ENCODE peak calls at places on chromosome 11, in six cellular contexts. A, S, K, U, Y and D are unnamed samples. For H3K36me3, the result is how much of the 10 kb centered on the place peaks cover.

GRCh38 chr11:67351275-67352005 is 1.9 kb downstream of the POLD4 start:
- DNase-seq in A (no peak), S (peak), K (peak), U (peak), Y (peak), D (peak)

GRCh38 chr11:70494559-70495350 is 96.4 kb downstream of the CTTN start:
- DNase-seq in A (no peak), S (no peak), K (peak), U (no peak), Y (no peak), D (no peak)

GRCh38 chr11:110892741-110893285 is 180.6 kb upstream of the ARHGAP20 start:
- DNase-seq in A (no peak), S (no peak), K (no peak), U (peak), Y (no peak), D (no peak)

GRCh38 chr11:72584293-72584921 is 89.8 kb downstream of the PDE2A start:
- DNase-seq in A (no peak), S (peak), K (peak), U (peak), Y (no peak), D (peak)

GRCh38 chr11:121035823-121036222 is 11.9 kb downstream of the TBCEL start:
- DNase-seq in A (no peak), S (no peak), K (no peak), U (no peak), Y (no peak), D (no peak)

GRCh38 chr11:1307163-1307870 is 2.1 kb downstream of the TOLLIP start:
- DNase-seq in A (peak), S (no peak), K (no peak), U (no peak), Y (no peak), D (no peak)

GRCh38 chr11:26849009-26849408 is 127.1 kb upstream of the SLC5A12 start:
- DNase-seq in A (peak), S (no peak), K (peak), U (no peak), Y (no peak), D (no peak)

GRCh38 chr11:75403037-75403436 is 3.7 kb downstream of the RPS3 start:
- DNase-seq in A (no peak), S (no peak), K (no peak), U (no peak), Y (no peak), D (no peak)

GRCh38 chr11:329886-330253 is 9.2 kb upstream of the IFITM3 start:
- DNase-seq in A (no peak), S (no peak), K (no peak), U (no peak), Y (no peak), D (no peak)

GRCh38 chr11:1150769-1151365 is 6.9 kb upstream of the MUC5AC start:
- DNase-seq in A (no peak), S (no peak), K (peak), U (peak), Y (peak), D (peak)

GRCh38 chr11:48047616-48048015 is 67.3 kb downstream of the PTPRJ start:
- DNase-seq in A (no peak), S (no peak), K (no peak), U (no peak), Y (no peak), D (no peak)

GRCh38 chr11:130480721-130481140 is 32.3 kb downstream of the ADAMTS15 start:
- DNase-seq in A (no peak), S (no peak), K (no peak), U (no peak), Y (no peak), D (no peak)

GRCh38 chr11:32003335-32003734 is 87.5 kb upstream of the RCN1 start:
- DNase-seq in A (no peak), S (no peak), K (no peak), U (no peak), Y (no peak), D (no peak)

DNA sequence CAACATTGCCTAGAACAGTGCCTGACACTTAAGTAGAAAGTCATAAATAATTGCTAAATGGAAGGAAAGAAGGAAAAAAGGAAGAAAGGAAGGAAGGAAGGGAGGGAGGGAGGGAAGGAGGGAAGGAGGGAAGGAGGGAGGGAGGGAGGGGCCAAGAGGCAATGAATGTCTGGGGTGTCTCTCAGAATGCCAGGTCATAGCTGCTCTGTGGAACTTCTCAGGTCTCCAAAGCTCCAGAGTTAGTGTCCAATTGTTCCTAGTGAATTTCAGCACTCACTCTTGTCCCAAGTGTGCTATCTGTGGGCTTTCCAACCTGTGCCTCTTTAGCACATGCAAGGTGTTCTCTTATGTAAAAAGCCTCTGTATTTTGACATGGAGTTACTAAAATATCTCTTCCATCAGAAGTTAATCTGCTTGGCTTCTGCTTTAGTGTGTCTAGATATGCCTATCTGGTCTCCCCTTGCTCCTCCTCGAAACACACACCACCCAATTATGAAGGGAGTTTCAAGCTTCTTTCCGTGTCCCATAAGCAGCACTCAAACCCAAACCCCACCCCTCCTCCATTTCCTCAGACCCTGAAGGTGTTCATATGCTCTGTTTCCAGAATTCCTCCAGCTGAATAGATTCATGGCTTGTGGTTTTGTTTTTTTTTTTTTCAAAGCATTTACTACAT is 56.5 kb downstream of the FAM76B start:
- DNase-seq in A (no peak), S (no peak), K (no peak), U (no peak), Y (no peak), D (no peak)
- H3K27ac ChIP-seq in A (no peak), S (no peak), K (no peak), U (no peak), Y (no peak), D (no peak)

GRCh38 chr11:108210441-108210840 is 12.0 kb downstream of the NPAT start:
- DNase-seq in A (no peak), S (no peak), K (no peak), U (no peak), Y (no peak), D (no peak)
- H3K36me3 ChIP-seq in A (half or more), S (under half), K (half or more), U (half or more), Y (under half), D (under half)

DNA sequence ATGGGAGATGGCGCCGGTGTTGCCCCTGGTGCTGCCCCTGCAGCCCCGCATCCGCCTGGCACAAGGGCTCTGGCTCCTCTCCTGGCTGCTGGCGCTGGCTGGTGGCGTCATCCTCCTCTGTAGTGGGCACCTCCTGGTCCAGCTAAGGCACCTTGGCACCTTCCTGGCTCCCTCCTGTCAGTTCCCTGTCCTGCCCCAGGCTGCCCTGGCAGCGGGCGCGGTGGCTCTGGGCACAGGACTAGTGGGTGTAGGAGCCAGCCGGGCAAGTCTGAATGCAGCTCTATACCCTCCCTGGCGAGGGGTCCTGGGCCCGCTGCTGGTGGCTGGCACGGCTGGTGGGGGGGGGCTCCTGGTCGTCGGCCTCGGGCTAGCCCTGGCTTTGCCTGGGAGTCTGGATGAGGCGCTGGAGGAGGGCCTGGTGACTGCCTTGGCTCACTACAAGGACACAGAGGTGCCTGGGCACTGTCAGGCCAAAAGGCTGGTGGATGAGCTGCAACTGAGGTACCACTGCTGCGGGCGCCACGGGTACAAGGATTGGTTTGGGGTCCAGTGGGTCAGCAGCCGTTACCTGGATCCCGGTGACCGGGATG is 313 bp downstream of the ROM1 start:
- DNase-seq in A (no peak), S (no peak), K (no peak), U (peak), Y (no peak), D (no peak)
- H3K4me3 ChIP-seq in A (peak), S (no peak), K (peak), U (peak), Y (no peak), D (peak)

GRCh38 chr11:37089439-37089838 is 491.4 kb upstream of the RAG2 start:
- DNase-seq in A (no peak), S (no peak), K (no peak), U (no peak), Y (no peak), D (no peak)

GRCh38 chr11:37092487-37092886 is 494.5 kb upstream of the RAG2 start:
- DNase-seq in A (no peak), S (no peak), K (no peak), U (no peak), Y (no peak), D (no peak)

GRCh38 chr11:37087650-37088572 is 489.9 kb upstream of the RAG2 start:
- DNase-seq in A (no peak), S (no peak), K (no peak), U (no peak), Y (no peak), D (no peak)

DNA sequence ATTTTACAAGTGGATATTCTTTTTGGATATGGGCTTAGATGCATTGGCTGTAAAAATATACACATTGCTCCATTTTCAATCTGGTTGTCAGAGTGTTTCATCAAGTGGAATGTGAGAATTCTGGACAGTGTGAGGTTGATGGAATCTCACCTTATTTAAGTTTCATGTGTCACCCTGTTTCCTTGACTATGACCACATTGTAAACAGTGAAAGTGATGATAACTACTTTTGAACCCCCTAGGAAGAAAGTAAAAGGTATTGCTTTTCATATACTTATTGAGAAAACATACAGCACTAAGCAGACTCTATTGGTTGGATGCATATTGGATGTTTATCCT is 490.5 kb upstream of the RAG2 start:
- DNase-seq in A (no peak), S (no peak), K (no peak), U (no peak), Y (no peak), D (no peak)
- H3K27ac ChIP-seq in A (no peak), S (no peak), K (no peak), U (no peak), Y (no peak), D (no peak)

GRCh38 chr11:85961930-85962363 is 106.8 kb downstream of the CCDC83 start:
- DNase-seq in A (no peak), S (no peak), K (no peak), U (no peak), Y (no peak), D (no peak)

GRCh38 chr11:85965202-85965601 is 103.7 kb downstream of the PICALM start:
- DNase-seq in A (no peak), S (no peak), K (no peak), U (no peak), Y (no peak), D (no peak)

GRCh38 chr11:85955531-85955930 is 100.3 kb downstream of the CCDC83 start:
- DNase-seq in A (no peak), S (peak), K (no peak), U (no peak), Y (no peak), D (no peak)

GRCh38 chr11:85961130-85961529 is 105.9 kb downstream of the CCDC83 start:
- DNase-seq in A (no peak), S (peak), K (no peak), U (no peak), Y (no peak), D (no peak)

DNA sequence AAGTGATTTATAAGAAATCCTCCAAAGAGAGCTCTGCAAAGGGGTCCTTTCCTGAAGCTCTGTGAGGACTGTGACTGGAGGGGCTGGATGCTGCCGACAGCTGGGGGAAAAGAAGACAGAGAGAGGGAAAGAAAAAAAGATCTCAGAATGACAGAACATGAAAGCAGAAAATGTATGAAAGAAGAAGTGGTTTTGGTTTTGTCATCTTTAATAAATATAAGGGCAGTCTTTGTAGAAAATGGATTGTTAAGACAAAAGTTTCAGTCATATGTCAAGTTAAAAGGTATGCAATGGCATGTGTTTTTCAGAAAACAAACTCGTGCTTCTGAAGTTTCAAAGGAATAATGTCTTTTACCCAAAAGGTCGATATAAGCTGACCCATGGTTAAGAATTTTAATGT is 105.5 kb downstream of the CCDC83 start:
- DNase-seq in A (no peak), S (no peak), K (no peak), U (no peak), Y (no peak), D (no peak)
- H3K36me3 ChIP-seq in A (half or more), S (under half), K (half or more), U (half or more), Y (under half), D (under half)

GRCh38 chr11:20601221-20601914 is 2.0 kb downstream of the SLC6A5 start:
- DNase-seq in A (no peak), S (no peak), K (no peak), U (no peak), Y (no peak), D (no peak)
- H3K4me3 ChIP-seq in A (no peak), S (no peak), K (no peak), U (no peak), Y (no peak), D (no peak)

DNA sequence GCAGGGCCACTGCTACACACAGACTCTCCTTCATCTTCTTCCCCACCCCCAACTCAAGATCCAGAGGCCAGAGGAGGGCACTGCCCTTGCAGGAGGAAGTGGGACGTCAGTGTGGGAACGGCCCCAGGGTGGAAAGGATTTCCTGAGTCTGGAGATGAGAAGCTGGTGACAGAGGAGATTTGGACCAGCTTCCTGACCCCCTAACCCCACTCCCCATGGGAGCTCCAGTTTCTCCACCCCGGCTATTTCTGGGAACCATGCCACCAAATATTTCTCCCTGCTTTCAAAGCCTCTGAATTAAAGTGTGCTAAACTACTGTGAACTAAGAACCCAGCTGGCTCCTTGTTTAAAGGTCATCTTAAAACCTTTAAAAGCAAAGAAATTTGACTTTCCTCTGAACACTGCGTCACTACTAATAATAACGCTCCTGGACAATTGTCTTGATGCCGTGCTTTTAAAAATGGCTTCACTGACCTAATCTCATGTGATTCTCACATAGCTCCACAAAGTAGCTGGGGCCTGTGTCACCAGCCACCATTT is 46.6 kb downstream of the CWC15 start:
- DNase-seq in A (peak), S (peak), K (peak), U (peak), Y (peak), D (peak)
- H3K27ac ChIP-seq in A (peak), S (peak), K (peak), U (peak), Y (peak), D (peak)

GRCh38 chr11:68524681-68525080 is 64.1 kb downstream of the PPP6R3 start:
- DNase-seq in A (no peak), S (no peak), K (no peak), U (no peak), Y (no peak), D (peak)

GRCh38 chr11:68524213-68524612 is 63.7 kb downstream of the PPP6R3 start:
- DNase-seq in A (no peak), S (no peak), K (no peak), U (no peak), Y (no peak), D (no peak)

GRCh38 chr11:68525320-68525719 is 64.8 kb downstream of the PPP6R3 start:
- DNase-seq in A (no peak), S (no peak), K (no peak), U (no peak), Y (peak), D (no peak)

GRCh38 chr11:68523743-68524142 is 63.2 kb downstream of the PPP6R3 start:
- DNase-seq in A (no peak), S (no peak), K (no peak), U (no peak), Y (no peak), D (no peak)

GRCh38 chr11:68521962-68522626 is 61.5 kb downstream of the PPP6R3 start:
- DNase-seq in A (no peak), S (no peak), K (no peak), U (no peak), Y (peak), D (no peak)
- H3K36me3 ChIP-seq in A (under half), S (under half), K (half or more), U (half or more), Y (under half), D (under half)

GRCh38 chr11:129018991-129019390 is 76.3 kb upstream of the TP53AIP1 start:
- DNase-seq in A (no peak), S (no peak), K (no peak), U (no peak), Y (no peak), D (peak)
- H3K4me3 ChIP-seq in A (no peak), S (no peak), K (no peak), U (no peak), Y (no peak), D (no peak)

DNA sequence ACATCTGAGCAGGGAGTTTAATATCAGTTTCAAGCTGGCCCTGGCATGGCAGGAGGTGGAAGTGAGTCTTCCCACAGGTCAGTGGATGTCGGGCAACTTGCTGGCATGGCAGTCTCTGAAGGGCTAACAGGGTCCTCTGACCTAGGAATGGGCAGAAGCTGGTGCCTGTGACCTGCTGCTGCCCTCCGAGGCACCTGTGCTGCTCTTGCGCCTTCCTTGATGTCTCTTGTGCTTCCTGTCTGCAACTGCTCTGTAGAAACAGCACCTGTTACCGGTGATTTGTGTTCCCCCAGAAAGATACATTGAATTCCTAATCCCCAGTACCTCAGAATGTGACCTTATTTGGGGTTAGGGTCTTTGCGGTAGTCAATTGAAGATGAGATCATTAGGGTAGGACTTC is 110.3 kb downstream of the RPS6KA4 start:
- DNase-seq in A (no peak), S (no peak), K (no peak), U (no peak), Y (no peak), D (no peak)
- H3K27ac ChIP-seq in A (no peak), S (no peak), K (no peak), U (no peak), Y (no peak), D (no peak)